ENCODE peak calls at places on chromosomes 3 and 15, in four cellular contexts. L is SK-N-SH, G is K562, B is GM12878. D is an unnamed sample.

GRCh38 chr3:117610156-117610555 is 900.6 kb downstream of the TUSC7 start:
- DNase-seq in L (no peak), B (no peak), G (no peak), D (no peak)

GRCh38 chr3:181712190-181712504 is 422 bp downstream of the SOX2 start:
- DNase-seq in B (no peak), G (no peak), L (peak), D (no peak)

GRCh38 chr3:141680620-141681389 is 57.3 kb upstream of the RNF7 start:
- DNase-seq in B (no peak), L (peak), G (peak), D (no peak)

GRCh38 chr3:194130807-194131589 is 5.0 kb upstream of the HES1 start:
- DNase-seq in L (no peak), G (no peak), B (peak), D (peak)

GRCh38 chr15:43274136-43274535 is 7.4 kb upstream of the TGM5 start:
- DNase-seq in L (no peak), B (no peak), G (no peak), D (no peak)

GRCh38 chr15:70091649-70092461 is 5.9 kb downstream of the TLE3 start:
- DNase-seq in G (no peak), B (no peak), L (peak), D (no peak)

GRCh38 chr3:129688310-129688895 is 81.9 kb upstream of the PLXND1 start:
- DNase-seq in G (no peak), L (peak), B (no peak), D (peak)

GRCh38 chr15:48406240-48406891 is 75.1 kb downstream of the DUT start:
- DNase-seq in B (no peak), L (no peak), G (no peak), D (no peak)

GRCh38 chr3:195230244-195230643 is 40.7 kb downstream of the XXYLT1 start:
- DNase-seq in B (no peak), G (no peak), L (no peak), D (no peak)
- TF ChIP-seq JUND in B (no peak), G (no peak), L (no peak), D (no peak)

GRCh38 chr3:18445421-18446066 is 20.4 kb upstream of the SATB1 start:
- DNase-seq in G (no peak), L (peak), B (no peak), D (no peak)
- TF ChIP-seq JUND in G (no peak), L (no peak), B (no peak), D (no peak)

DNA sequence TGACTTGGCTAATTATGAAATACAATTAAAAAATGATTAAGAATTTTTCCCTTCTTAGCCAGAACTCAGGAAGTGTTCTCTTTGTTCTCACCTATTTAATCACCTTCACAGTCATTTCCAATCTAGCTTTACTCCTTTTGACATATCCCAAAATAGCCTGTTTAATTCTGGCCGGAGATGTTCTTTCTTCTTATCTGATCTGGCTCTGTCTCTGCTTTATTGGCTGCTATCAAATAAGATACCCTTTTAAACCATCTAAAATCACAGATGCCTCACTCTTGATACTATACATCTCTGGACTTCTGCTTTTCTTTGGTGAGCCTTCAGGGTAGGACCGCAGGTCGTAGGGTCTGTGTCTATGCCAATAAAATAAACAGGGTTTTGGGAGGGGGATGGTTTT is 319.2 kb upstream of the SEMA6D start:
- DNase-seq in B (no peak), G (no peak), L (peak), D (no peak)
- TF ChIP-seq JUND in B (no peak), G (no peak), L (no peak), D (no peak)

DNA sequence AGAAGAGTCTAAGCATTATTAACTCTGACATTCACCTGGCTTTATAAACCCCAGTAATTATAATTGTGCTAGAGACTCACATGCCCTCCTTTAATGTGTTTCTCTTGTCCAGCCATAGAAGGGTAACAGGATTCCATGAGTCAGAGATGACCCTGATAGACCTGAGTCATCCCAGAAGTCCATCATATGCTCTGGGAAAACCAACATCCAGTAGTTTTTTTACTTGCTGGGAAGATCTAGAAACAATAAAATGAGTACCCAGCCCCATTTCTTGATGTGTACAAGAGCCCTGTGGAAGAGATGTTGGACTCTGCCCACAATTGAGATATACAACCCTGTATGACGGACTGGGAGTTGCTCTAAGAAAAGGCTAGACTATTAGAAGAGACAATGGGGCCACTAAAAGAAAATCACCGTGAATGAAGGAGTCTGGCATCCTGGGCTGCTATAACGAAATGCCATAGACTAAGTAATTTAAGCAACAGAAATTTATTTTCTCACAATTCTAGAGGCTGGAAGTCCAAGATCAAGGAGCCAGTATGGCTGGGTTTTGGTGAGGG is 22.3 kb upstream of the THUMPD3 start:
- DNase-seq in G (no peak), L (no peak), B (no peak), D (no peak)
- TF ChIP-seq JUND in G (peak), L (peak), B (no peak), D (no peak)

GRCh38 chr3:30203301-30203700 is 403.1 kb upstream of the TGFBR2 start:
- DNase-seq in L (no peak), G (no peak), B (no peak), D (no peak)
- TF ChIP-seq JUND in L (no peak), G (no peak), B (no peak), D (no peak)

GRCh38 chr15:25890532-25890931 is 27.4 kb upstream of the ATP10A start:
- DNase-seq in L (no peak), B (no peak), G (no peak), D (no peak)

GRCh38 chr15:25891108-25891507 is 28.0 kb upstream of the ATP10A start:
- DNase-seq in G (no peak), B (no peak), L (no peak), D (no peak)

GRCh38 chr15:25893621-25894020 is 30.5 kb upstream of the ATP10A start:
- DNase-seq in G (no peak), B (no peak), L (no peak), D (no peak)

GRCh38 chr15:25894371-25894902 is 31.3 kb upstream of the ATP10A start:
- DNase-seq in B (no peak), L (no peak), G (no peak), D (no peak)

DNA sequence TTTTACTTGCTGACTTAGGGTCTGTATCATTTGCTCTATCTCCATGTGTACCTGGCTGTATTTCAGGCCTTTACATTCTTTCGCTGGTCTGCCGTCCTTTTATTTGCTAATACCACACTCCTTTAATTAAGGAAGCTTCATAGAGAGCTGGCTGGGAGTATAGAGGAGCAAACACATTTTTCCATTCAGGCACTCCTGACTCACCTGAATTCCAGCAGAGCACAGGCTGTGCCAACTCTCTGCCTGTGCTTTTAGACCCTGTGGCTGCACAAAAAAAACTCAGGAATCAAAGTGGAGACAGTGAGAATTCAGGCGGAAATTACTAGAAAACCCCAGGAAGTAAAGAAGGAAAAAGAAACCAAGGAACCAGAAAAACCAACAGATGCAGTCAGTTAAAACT is 29.0 kb upstream of the ATP10A start:
- DNase-seq in G (no peak), L (no peak), B (no peak), D (peak)
- TF ChIP-seq JUND in G (no peak), L (no peak), B (no peak), D (no peak)

DNA sequence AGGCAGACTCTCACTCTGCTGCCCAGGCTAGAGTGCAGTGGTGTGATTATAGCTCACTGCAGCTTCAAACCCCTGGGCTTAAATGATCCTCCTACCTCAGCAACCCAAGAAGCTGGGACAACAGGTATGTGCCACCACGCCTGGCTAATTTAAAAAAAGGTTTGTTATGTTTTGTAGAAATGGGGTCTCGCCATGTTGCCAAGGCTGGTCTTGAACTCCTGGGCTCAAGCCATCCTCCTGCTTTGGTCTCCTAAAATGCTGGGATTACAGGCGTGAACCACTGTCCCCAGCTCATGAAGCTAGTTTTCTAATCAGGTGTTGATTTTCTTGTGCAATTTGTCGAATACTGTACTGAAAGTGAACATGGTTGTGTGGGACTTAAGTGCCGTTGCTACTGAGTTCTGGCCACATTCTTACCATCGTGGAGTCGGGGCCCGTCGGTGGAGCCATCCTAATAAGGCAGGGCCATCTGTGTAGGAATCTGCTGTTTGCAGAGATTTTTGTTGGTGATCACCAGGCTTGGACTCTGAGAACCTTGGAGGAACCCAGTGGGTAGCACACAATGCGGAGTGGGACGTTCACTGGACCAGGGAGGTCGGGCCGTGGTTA is 193.2 kb downstream of the GOLGA6L6 start:
- DNase-seq in L (no peak), G (no peak), B (no peak), D (no peak)
- TF ChIP-seq JUND in L (no peak), G (no peak), B (no peak), D (no peak)

DNA sequence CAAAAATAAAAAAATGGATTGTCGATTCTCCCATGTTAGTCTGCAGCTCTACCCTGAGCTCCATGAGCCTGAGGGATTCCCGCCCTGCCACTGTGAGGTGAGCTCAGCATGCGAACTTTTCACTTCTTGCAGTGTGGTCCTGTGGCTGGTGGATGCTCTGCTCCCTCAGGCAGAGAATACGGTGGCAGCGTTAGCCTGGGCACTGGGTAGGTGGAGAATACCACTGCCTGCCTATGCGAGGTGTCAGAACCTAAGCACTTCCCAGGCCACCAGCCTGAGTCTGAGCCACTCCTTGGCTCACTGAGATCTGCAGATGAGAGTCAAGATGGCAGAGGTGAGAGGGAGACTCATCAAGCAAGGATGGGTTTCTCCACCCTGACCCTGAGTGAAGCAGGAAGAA is 70.1 kb downstream of the ITGB5 start:
- DNase-seq in B (no peak), L (no peak), G (no peak), D (no peak)
- TF ChIP-seq JUND in B (no peak), L (no peak), G (no peak), D (no peak)

GRCh38 chr3:81375921-81376320 is 385.5 kb downstream of the GBE1 start:
- DNase-seq in L (no peak), G (no peak), B (no peak), D (no peak)
- TF ChIP-seq JUND in L (no peak), G (no peak), B (no peak), D (no peak)

GRCh38 chr3:12759097-12759679 is at the start of gene TMEM40:
- DNase-seq in B (no peak), L (no peak), G (no peak), D (peak)

GRCh38 chr3:12756635-12757034 is 2.4 kb downstream of the TMEM40 start:
- DNase-seq in B (no peak), L (no peak), G (no peak), D (no peak)

GRCh38 chr3:12756185-12756584 is 2.9 kb downstream of the TMEM40 start:
- DNase-seq in L (no peak), G (no peak), B (no peak), D (no peak)

GRCh38 chr3:12759693-12760565 is 870 bp upstream of the TMEM40 start:
- DNase-seq in B (no peak), G (no peak), L (no peak), D (peak)

DNA sequence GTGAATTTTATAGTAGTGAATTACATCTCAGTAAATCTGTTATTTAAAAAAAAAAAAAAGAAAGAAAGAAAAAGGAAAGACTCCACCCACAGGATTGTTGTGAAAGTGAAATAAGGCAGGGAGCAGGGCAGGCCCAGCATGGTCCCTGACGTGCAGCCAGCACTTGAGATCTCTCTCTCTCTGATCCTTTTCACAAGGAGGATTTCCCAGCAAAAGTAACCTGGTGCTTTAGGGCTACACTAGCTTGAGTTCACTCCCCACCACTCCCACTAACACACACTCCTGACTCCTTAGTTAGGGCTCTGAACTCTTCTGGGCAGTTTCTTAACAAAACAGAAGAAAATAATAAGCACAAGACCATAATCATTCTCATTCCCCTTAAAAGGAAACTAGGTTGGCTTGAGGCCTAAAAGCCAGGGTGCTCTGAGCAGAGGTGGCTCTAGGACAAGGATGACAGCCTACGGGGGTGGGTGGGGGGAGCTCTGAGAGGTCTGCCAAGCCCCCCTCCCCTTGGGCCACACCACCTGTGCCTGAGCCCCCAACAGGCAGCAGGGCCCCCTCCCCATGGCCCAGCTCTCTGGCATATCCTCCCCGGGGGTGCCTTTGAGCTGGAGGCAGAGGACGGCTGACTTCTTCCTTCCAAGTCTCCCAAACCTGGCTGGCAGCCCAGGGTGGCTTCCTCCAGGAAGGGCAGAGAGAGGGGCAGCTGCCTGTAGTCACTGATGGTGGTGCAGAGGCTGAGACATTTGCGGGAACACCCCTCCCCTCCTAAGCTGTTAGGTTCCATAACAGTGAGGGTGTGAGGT is 831 bp downstream of the TMEM40 start:
- DNase-seq in G (no peak), L (no peak), B (no peak), D (peak)
- TF ChIP-seq JUND in G (no peak), L (no peak), B (no peak), D (no peak)

D was measured in T47D.